ENCODE peak calls at places on chromosomes 1 and 21, in eight cellular contexts. One of them, this sample, is unnamed.

GRCh38 chr1:44312652-44313196 is 42.3 kb downstream of the ERI3 start:
- DNase-seq in neuronal stem cell: no peak
- DNase-seq in astrocyte of the spinal cord: no peak
- DNase-seq in SK-MEL-5: no peak
- DNase-seq in activated effector memory CD4-positive, alpha-beta T cell treated with Interleukin-2 at 50 U/mL for 16 hours: no peak
- DNase-seq in HEK293T: no peak
- DNase-seq in AG04450: no peak
- DNase-seq in erythroblast: no peak
- DNase-seq in this sample: no peak

GRCh38 chr21:42619841-42620240 is 33.6 kb upstream of the PDE9A start:
- DNase-seq in SK-MEL-5: no peak
- DNase-seq in astrocyte of the spinal cord: no peak
- DNase-seq in activated effector memory CD4-positive, alpha-beta T cell treated with Interleukin-2 at 50 U/mL for 16 hours: no peak
- DNase-seq in AG04450: no peak
- DNase-seq in erythroblast: no peak
- DNase-seq in HEK293T: no peak
- DNase-seq in neuronal stem cell: no peak
- DNase-seq in this sample: no peak

GRCh38 chr1:91054780-91055481 is 33.1 kb upstream of the ZNF644 start:
- DNase-seq in HEK293T: no peak
- DNase-seq in AG04450: no peak
- DNase-seq in activated effector memory CD4-positive, alpha-beta T cell treated with Interleukin-2 at 50 U/mL for 16 hours: no peak
- DNase-seq in erythroblast: no peak
- DNase-seq in astrocyte of the spinal cord: no peak
- DNase-seq in SK-MEL-5: no peak
- DNase-seq in neuronal stem cell: no peak
- DNase-seq in this sample: no peak

GRCh38 chr1:201675143-201675542 is 136.2 kb downstream of the NAV1 start:
- DNase-seq in erythroblast: no peak
- DNase-seq in astrocyte of the spinal cord: peak; percentile 16
- DNase-seq in activated effector memory CD4-positive, alpha-beta T cell treated with Interleukin-2 at 50 U/mL for 16 hours: no peak
- DNase-seq in AG04450: no peak
- DNase-seq in HEK293T: no peak
- DNase-seq in neuronal stem cell: no peak
- DNase-seq in SK-MEL-5: no peak
- DNase-seq in this sample: no peak

GRCh38 chr1:53134961-53135734 is 7.3 kb downstream of the SLC1A7 start:
- DNase-seq in neuronal stem cell: no peak
- DNase-seq in erythroblast: no peak
- DNase-seq in HEK293T: no peak
- DNase-seq in AG04450: peak; percentile 74
- DNase-seq in SK-MEL-5: no peak
- DNase-seq in activated effector memory CD4-positive, alpha-beta T cell treated with Interleukin-2 at 50 U/mL for 16 hours: no peak
- DNase-seq in astrocyte of the spinal cord: no peak
- DNase-seq in this sample: peak; percentile 96

GRCh38 chr1:1206376-1207253 is at the start of gene TNFRSF18:
- DNase-seq in SK-MEL-5: no peak
- DNase-seq in HEK293T: no peak
- DNase-seq in activated effector memory CD4-positive, alpha-beta T cell treated with Interleukin-2 at 50 U/mL for 16 hours: peak; percentile 36
- DNase-seq in neuronal stem cell: peak; percentile 30
- DNase-seq in astrocyte of the spinal cord: peak; percentile 5
- DNase-seq in AG04450: no peak
- DNase-seq in erythroblast: no peak
- DNase-seq in this sample: peak; percentile 6

GRCh38 chr1:19712928-19713327 is 48.3 kb downstream of the HTR6 start:
- DNase-seq in erythroblast: no peak
- DNase-seq in astrocyte of the spinal cord: no peak
- DNase-seq in SK-MEL-5: peak; percentile 35
- DNase-seq in AG04450: no peak
- DNase-seq in activated effector memory CD4-positive, alpha-beta T cell treated with Interleukin-2 at 50 U/mL for 16 hours: no peak
- DNase-seq in neuronal stem cell: no peak
- DNase-seq in HEK293T: no peak
- DNase-seq in this sample: no peak

GRCh38 chr1:156371553-156372264 is 2.7 kb downstream of the RHBG start:
- DNase-seq in AG04450: no peak
- DNase-seq in SK-MEL-5: peak; percentile 17
- DNase-seq in erythroblast: peak; percentile 66
- DNase-seq in activated effector memory CD4-positive, alpha-beta T cell treated with Interleukin-2 at 50 U/mL for 16 hours: no peak
- DNase-seq in HEK293T: no peak
- DNase-seq in astrocyte of the spinal cord: no peak
- DNase-seq in neuronal stem cell: no peak
- DNase-seq in this sample: peak; percentile 54

GRCh38 chr21:14210738-14211137 is at the start of gene LIPI:
- DNase-seq in SK-MEL-5: no peak
- DNase-seq in AG04450: no peak
- DNase-seq in activated effector memory CD4-positive, alpha-beta T cell treated with Interleukin-2 at 50 U/mL for 16 hours: no peak
- DNase-seq in neuronal stem cell: no peak
- DNase-seq in erythroblast: no peak
- DNase-seq in HEK293T: no peak
- DNase-seq in astrocyte of the spinal cord: no peak
- DNase-seq in this sample: no peak

GRCh38 chr1:46400398-46400797 is 6.3 kb downstream of the FAAH start:
- DNase-seq in erythroblast: no peak
- DNase-seq in activated effector memory CD4-positive, alpha-beta T cell treated with Interleukin-2 at 50 U/mL for 16 hours: no peak
- DNase-seq in neuronal stem cell: no peak
- DNase-seq in astrocyte of the spinal cord: no peak
- DNase-seq in HEK293T: no peak
- DNase-seq in AG04450: no peak
- DNase-seq in SK-MEL-5: no peak
- DNase-seq in this sample: no peak

GRCh38 chr21:45393833-45394638 is 10.9 kb upstream of the COL18A1 start:
- DNase-seq in AG04450: no peak
- DNase-seq in HEK293T: no peak
- DNase-seq in activated effector memory CD4-positive, alpha-beta T cell treated with Interleukin-2 at 50 U/mL for 16 hours: no peak
- DNase-seq in SK-MEL-5: no peak
- DNase-seq in astrocyte of the spinal cord: no peak
- DNase-seq in neuronal stem cell: no peak
- DNase-seq in erythroblast: no peak
- DNase-seq in this sample: no peak

GRCh38 chr1:119327066-119327435 is 41.5 kb upstream of the HAO2 start:
- DNase-seq in HEK293T: no peak
- DNase-seq in SK-MEL-5: peak; percentile 14
- DNase-seq in erythroblast: no peak
- DNase-seq in neuronal stem cell: no peak
- DNase-seq in AG04450: no peak
- DNase-seq in activated effector memory CD4-positive, alpha-beta T cell treated with Interleukin-2 at 50 U/mL for 16 hours: no peak
- DNase-seq in astrocyte of the spinal cord: no peak
- DNase-seq in this sample: peak; percentile 12

GRCh38 chr1:241976264-241976663 is 18.7 kb downstream of the BECN2 start:
- DNase-seq in astrocyte of the spinal cord: no peak
- DNase-seq in SK-MEL-5: no peak
- DNase-seq in neuronal stem cell: no peak
- DNase-seq in HEK293T: no peak
- DNase-seq in activated effector memory CD4-positive, alpha-beta T cell treated with Interleukin-2 at 50 U/mL for 16 hours: no peak
- DNase-seq in erythroblast: no peak
- DNase-seq in AG04450: no peak
- DNase-seq in this sample: no peak

GRCh38 chr1:2629627-2630497 is 3.0 kb downstream of the MMEL1 start:
- DNase-seq in AG04450: no peak
- DNase-seq in activated effector memory CD4-positive, alpha-beta T cell treated with Interleukin-2 at 50 U/mL for 16 hours: no peak
- DNase-seq in HEK293T: no peak
- DNase-seq in SK-MEL-5: no peak
- DNase-seq in erythroblast: no peak
- DNase-seq in neuronal stem cell: no peak
- DNase-seq in astrocyte of the spinal cord: no peak
- DNase-seq in this sample: no peak

GRCh38 chr1:155466996-155467395 is 95.6 kb downstream of the ASH1L start:
- DNase-seq in HEK293T: no peak
- DNase-seq in erythroblast: no peak
- DNase-seq in SK-MEL-5: no peak
- DNase-seq in neuronal stem cell: no peak
- DNase-seq in astrocyte of the spinal cord: peak; percentile 84
- DNase-seq in AG04450: peak; percentile 59
- DNase-seq in activated effector memory CD4-positive, alpha-beta T cell treated with Interleukin-2 at 50 U/mL for 16 hours: no peak
- DNase-seq in this sample: peak; percentile 53

GRCh38 chr1:70358921-70359564 is 4.5 kb upstream of the ANKRD13C start:
- DNase-seq in neuronal stem cell: no peak
- DNase-seq in SK-MEL-5: no peak
- DNase-seq in activated effector memory CD4-positive, alpha-beta T cell treated with Interleukin-2 at 50 U/mL for 16 hours: no peak
- DNase-seq in HEK293T: no peak
- DNase-seq in AG04450: no peak
- DNase-seq in astrocyte of the spinal cord: peak; percentile 63
- DNase-seq in erythroblast: no peak
- DNase-seq in this sample: peak; percentile 87

GRCh38 chr1:18149113-18149641 is 41.6 kb downstream of the IGSF21 start:
- DNase-seq in erythroblast: no peak
- DNase-seq in neuronal stem cell: no peak
- DNase-seq in activated effector memory CD4-positive, alpha-beta T cell treated with Interleukin-2 at 50 U/mL for 16 hours: no peak
- DNase-seq in SK-MEL-5: no peak
- DNase-seq in HEK293T: peak; percentile 25
- DNase-seq in astrocyte of the spinal cord: no peak
- DNase-seq in AG04450: no peak
- DNase-seq in this sample: no peak

GRCh38 chr1:211734791-211735190 is 59.4 kb upstream of the NEK2 start:
- DNase-seq in SK-MEL-5: peak; percentile 34
- DNase-seq in erythroblast: no peak
- DNase-seq in activated effector memory CD4-positive, alpha-beta T cell treated with Interleukin-2 at 50 U/mL for 16 hours: no peak
- DNase-seq in neuronal stem cell: no peak
- DNase-seq in AG04450: no peak
- DNase-seq in HEK293T: no peak
- DNase-seq in astrocyte of the spinal cord: no peak
- DNase-seq in this sample: no peak

GRCh38 chr1:61742620-61743431 is 546 bp downstream of the PATJ start:
- DNase-seq in neuronal stem cell: peak; percentile 36
- DNase-seq in astrocyte of the spinal cord: peak; percentile 26
- DNase-seq in erythroblast: no peak
- DNase-seq in SK-MEL-5: peak; percentile 42
- DNase-seq in activated effector memory CD4-positive, alpha-beta T cell treated with Interleukin-2 at 50 U/mL for 16 hours: no peak
- DNase-seq in AG04450: no peak
- DNase-seq in HEK293T: peak; percentile 60
- DNase-seq in this sample: peak; percentile 56

GRCh38 chr1:169779970-169780369 is 14.7 kb downstream of the METTL18 start:
- DNase-seq in HEK293T: no peak
- DNase-seq in astrocyte of the spinal cord: peak; percentile 79
- DNase-seq in AG04450: peak; percentile 15
- DNase-seq in neuronal stem cell: no peak
- DNase-seq in SK-MEL-5: no peak
- DNase-seq in activated effector memory CD4-positive, alpha-beta T cell treated with Interleukin-2 at 50 U/mL for 16 hours: no peak
- DNase-seq in erythroblast: no peak
- DNase-seq in this sample: peak; percentile 68

GRCh38 chr21:36207577-36208320 is 51.1 kb downstream of the DOP1B start:
- DNase-seq in HEK293T: no peak
- DNase-seq in erythroblast: no peak
- DNase-seq in neuronal stem cell: no peak
- DNase-seq in activated effector memory CD4-positive, alpha-beta T cell treated with Interleukin-2 at 50 U/mL for 16 hours: no peak
- DNase-seq in AG04450: no peak
- DNase-seq in SK-MEL-5: no peak
- DNase-seq in astrocyte of the spinal cord: peak; percentile 81
- DNase-seq in this sample: peak; percentile 90